ENCODE peak calls at places on chromosomes 3 and 15, in five cellular contexts. B, I, H, Y and A are unnamed samples.

GRCh38 chr15:98706986-98707385 is 58.6 kb downstream of the IGF1R start:
- DNase-seq in Y (no peak), H (no peak), B (no peak), I (no peak), A (no peak)

GRCh38 chr3:14201881-14202684 is 23.5 kb downstream of the LSM3 start:
- DNase-seq in B (no peak), I (no peak), H (no peak), Y (no peak), A (no peak)

GRCh38 chr3:169591159-169591951 is 72.2 kb downstream of the MECOM start:
- DNase-seq in I (no peak), B (no peak), H (no peak), Y (no peak), A (no peak)

GRCh38 chr15:52183562-52184173 is 7.5 kb downstream of the GNB5 start:
- DNase-seq in Y (no peak), I (peak; percentile 39), H (no peak), B (no peak), A (no peak)

GRCh38 chr3:13204177-13204581 is 130.9 kb upstream of the IQSEC1 start:
- DNase-seq in I (no peak), Y (no peak), H (no peak), B (no peak), A (no peak)

GRCh38 chr3:21645121-21645897 is 105.7 kb downstream of the ZNF385D start:
- DNase-seq in B (no peak), Y (no peak), I (peak; percentile 59), H (no peak), A (no peak)

GRCh38 chr3:112351823-112352222 is 18.9 kb downstream of the CD200 start:
- DNase-seq in I (no peak), B (no peak), Y (no peak), H (no peak), A (no peak)

GRCh38 chr15:50247819-50248650 is 17.5 kb downstream of the HDC start:
- DNase-seq in I (no peak), B (no peak), Y (no peak), H (no peak), A (no peak)

GRCh38 chr3:28575748-28576589 is 227.3 kb upstream of the AZI2 start:
- DNase-seq in Y (peak; percentile 35), I (no peak), B (no peak), H (no peak), A (no peak)

GRCh38 chr3:41198526-41198925 is 779 bp upstream of the CTNNB1 start:
- DNase-seq in H (no peak), I (no peak), Y (peak; percentile 41), B (peak; percentile 48), A (no peak)

GRCh38 chr3:155805204-155805801 is 775 bp downstream of the C3orf33 start:
- DNase-seq in B (peak; percentile 59), Y (no peak), I (no peak), H (peak; percentile 0), A (no peak)

GRCh38 chr3:186477876-186478275 is 66.3 kb downstream of the CRYGS start:
- DNase-seq in I (no peak), Y (no peak), H (no peak), B (no peak), A (no peak)

GRCh38 chr3:5022966-5023776 is 43.9 kb downstream of the BHLHE40 start:
- DNase-seq in Y (no peak), B (no peak), I (peak; percentile 100), H (no peak), A (no peak)

GRCh38 chr15:25635190-25635589 is 196.4 kb upstream of the UBE3A start:
- DNase-seq in B (no peak), H (no peak), I (no peak), Y (no peak), A (no peak)